ENCODE peak calls at places on chromosomes 1 and 21, in seven cellular contexts. G, T, I, H, S, W and B are unnamed samples.

GRCh38 chr1:212941452-212941851 is 8.9 kb upstream of the VASH2 start:
- DNase-seq in G (no peak), T (no peak), I (no peak), H (no peak), S (no peak), W (no peak), B (no peak)

GRCh38 chr1:53600001-53600400 is 139.0 kb downstream of the GLIS1 start:
- DNase-seq in G (no peak), T (no peak), I (no peak), H (no peak), S (no peak), W (no peak), B (no peak)

GRCh38 chr1:90840323-90840722 is 123.2 kb upstream of the BARHL2 start:
- DNase-seq in G (no peak), T (no peak), I (no peak), H (no peak), S (no peak), W (no peak), B (no peak)

GRCh38 chr1:3032970-3033794 is 11.9 kb downstream of the ACTRT2 start:
- DNase-seq in G (no peak), T (no peak), I (peak), H (no peak), S (no peak), W (no peak), B (no peak)

GRCh38 chr1:116819081-116819480 is 64.9 kb downstream of the CD2 start:
- DNase-seq in G (no peak), T (peak), I (no peak), H (no peak), S (no peak), W (no peak), B (no peak)

GRCh38 chr1:113905435-113905861 is 322 bp downstream of the DCLRE1B start:
- DNase-seq in G (peak), T (no peak), I (no peak), H (no peak), S (peak), W (peak), B (peak)

GRCh38 chr1:218507355-218508002 is 162.3 kb downstream of the TGFB2 start:
- DNase-seq in G (no peak), T (no peak), I (no peak), H (no peak), S (no peak), W (no peak), B (no peak)

GRCh38 chr1:153040950-153041631 is at the start of gene SPRR2D:
- DNase-seq in G (no peak), T (no peak), I (no peak), H (no peak), S (peak), W (no peak), B (no peak)

GRCh38 chr1:59431566-59432294 is 134.8 kb downstream of the FGGY start:
- DNase-seq in G (no peak), T (no peak), I (no peak), H (no peak), S (peak), W (no peak), B (no peak)

GRCh38 chr1:77659879-77660593 is 22.4 kb downstream of the ZZZ3 start:
- DNase-seq in G (no peak), T (no peak), I (no peak), H (no peak), S (no peak), W (no peak), B (no peak)

GRCh38 chr1:81498370-81499184 is 302.2 kb upstream of the ADGRL2 start:
- DNase-seq in G (no peak), T (no peak), I (no peak), H (no peak), S (no peak), W (no peak), B (no peak)

GRCh38 chr1:51058863-51059262 is 43.2 kb upstream of the C1orf185 start:
- DNase-seq in G (no peak), T (peak), I (no peak), H (no peak), S (peak), W (no peak), B (peak)

GRCh38 chr1:240663160-240663879 is 51.4 kb upstream of the GREM2 start:
- DNase-seq in G (no peak), T (peak), I (no peak), H (no peak), S (no peak), W (no peak), B (no peak)

GRCh38 chr1:12034381-12034801 is 15.1 kb downstream of the MIIP start:
- DNase-seq in G (no peak), T (peak), I (no peak), H (no peak), S (no peak), W (no peak), B (no peak)

GRCh38 chr21:15526793-15527192 is 203.0 kb upstream of the USP25 start:
- DNase-seq in G (no peak), T (no peak), I (no peak), H (no peak), S (no peak), W (no peak), B (no peak)

GRCh38 chr1:51100264-51100880 is 1.7 kb upstream of the C1orf185 start:
- DNase-seq in G (no peak), T (peak), I (no peak), H (no peak), S (no peak), W (no peak), B (peak)

GRCh38 chr1:208048904-208049303 is 138.0 kb upstream of the CD34 start:
- DNase-seq in G (no peak), T (no peak), I (no peak), H (no peak), S (no peak), W (no peak), B (no peak)

GRCh38 chr1:242605521-242605920 is 81.0 kb upstream of the PLD5 start:
- DNase-seq in G (no peak), T (peak), I (no peak), H (no peak), S (peak), W (no peak), B (no peak)

GRCh38 chr1:188055921-188056505 is 1227.3 kb downstream of the PLA2G4A start:
- DNase-seq in G (no peak), T (no peak), I (no peak), H (no peak), S (no peak), W (no peak), B (no peak)

GRCh38 chr1:41503507-41504125 is 19.1 kb upstream of the EDN2 start:
- DNase-seq in G (no peak), T (peak), I (no peak), H (no peak), S (no peak), W (no peak), B (no peak)

GRCh38 chr1:70764747-70765146 is 282.9 kb downstream of the PTGER3 start:
- DNase-seq in G (no peak), T (peak), I (no peak), H (no peak), S (peak), W (no peak), B (no peak)

GRCh38 chr1:119482517-119483425 is 24.2 kb upstream of the HSD3B1 start:
- DNase-seq in G (no peak), T (no peak), I (no peak), H (no peak), S (no peak), W (no peak), B (no peak)

GRCh38 chr1:3768811-3769390 is 3.6 kb upstream of the SMIM1 start:
- DNase-seq in G (no peak), T (no peak), I (no peak), H (no peak), S (no peak), W (no peak), B (no peak)

GRCh38 chr1:177190308-177190970 is 19.7 kb downstream of the BRINP2 start:
- DNase-seq in G (no peak), T (peak), I (no peak), H (no peak), S (no peak), W (no peak), B (no peak)

GRCh38 chr1:234515411-234515810 is 36.4 kb upstream of the TARBP1 start:
- DNase-seq in G (no peak), T (peak), I (no peak), H (no peak), S (peak), W (no peak), B (no peak)

GRCh38 chr1:175192111-175192629 is 406 bp downstream of the KIAA0040 start:
- DNase-seq in G (peak), T (no peak), I (no peak), H (peak), S (peak), W (no peak), B (peak)

DNA sequence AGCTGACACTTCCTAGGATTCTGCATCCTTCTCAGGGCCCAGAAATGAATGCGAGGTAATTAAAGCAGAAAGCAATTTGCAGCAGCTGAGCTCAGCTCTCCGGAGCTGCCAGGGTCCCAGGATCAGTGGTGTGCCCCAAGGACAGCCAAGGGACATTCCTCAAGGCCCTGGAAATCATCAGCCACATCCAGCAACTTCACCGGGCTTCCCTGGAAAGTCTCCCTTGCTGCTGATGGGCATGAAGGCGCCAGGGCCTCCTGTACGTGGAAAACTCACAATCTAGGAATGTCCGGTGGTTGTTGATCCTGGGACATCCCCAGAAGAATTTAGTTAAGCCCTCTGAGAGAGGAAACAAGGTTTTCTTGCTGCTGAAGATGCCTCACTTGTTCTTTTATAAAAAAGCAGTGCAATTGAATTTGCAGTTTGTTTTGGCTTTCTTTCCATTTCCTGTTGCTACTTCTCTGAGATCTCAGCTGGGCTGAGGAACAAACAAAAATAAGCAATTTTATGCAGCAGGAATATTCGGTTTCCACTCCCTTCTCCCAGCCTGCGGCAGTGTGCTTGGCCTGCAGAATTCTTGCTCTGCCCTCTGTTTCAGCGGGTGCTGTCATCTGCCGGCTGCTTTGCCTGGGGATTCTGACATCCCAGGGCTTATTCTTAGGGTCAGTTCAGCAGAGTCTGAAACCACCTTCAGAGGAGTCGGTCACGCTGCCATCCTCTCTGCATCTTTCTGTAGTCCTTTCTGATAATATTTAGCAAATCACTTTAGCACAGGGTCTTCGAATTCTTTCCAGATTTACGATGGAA is 85.9 kb downstream of the TCP10L start:
- DNase-seq in G (no peak), T (peak), I (no peak), H (no peak), S (peak), W (no peak), B (no peak)
- TF ChIP-seq CTCF in G (no peak), T (no peak), I (no peak), H (no peak), S (no peak), W (no peak), B (no peak)

GRCh38 chr1:32240140-32240951 is 6.7 kb upstream of the FAM167B start:
- DNase-seq in G (peak), T (no peak), I (peak), H (peak), S (peak), W (peak), B (peak)
- TF ChIP-seq CTCF in G (no peak), T (peak), I (no peak), H (peak), S (no peak), W (peak), B (no peak)

GRCh38 chr1:246149543-246149942 is 357.5 kb downstream of the SMYD3 start:
- DNase-seq in G (no peak), T (no peak), I (no peak), H (no peak), S (no peak), W (no peak), B (no peak)

GRCh38 chr1:246152986-246153431 is 354.1 kb downstream of the SMYD3 start:
- DNase-seq in G (no peak), T (no peak), I (no peak), H (no peak), S (no peak), W (no peak), B (no peak)

GRCh38 chr1:246155923-246156322 is 351.2 kb downstream of the SMYD3 start:
- DNase-seq in G (no peak), T (peak), I (no peak), H (no peak), S (peak), W (no peak), B (no peak)

GRCh38 chr1:246153796-246154212 is 353.3 kb downstream of the SMYD3 start:
- DNase-seq in G (no peak), T (peak), I (no peak), H (no peak), S (no peak), W (no peak), B (no peak)

DNA sequence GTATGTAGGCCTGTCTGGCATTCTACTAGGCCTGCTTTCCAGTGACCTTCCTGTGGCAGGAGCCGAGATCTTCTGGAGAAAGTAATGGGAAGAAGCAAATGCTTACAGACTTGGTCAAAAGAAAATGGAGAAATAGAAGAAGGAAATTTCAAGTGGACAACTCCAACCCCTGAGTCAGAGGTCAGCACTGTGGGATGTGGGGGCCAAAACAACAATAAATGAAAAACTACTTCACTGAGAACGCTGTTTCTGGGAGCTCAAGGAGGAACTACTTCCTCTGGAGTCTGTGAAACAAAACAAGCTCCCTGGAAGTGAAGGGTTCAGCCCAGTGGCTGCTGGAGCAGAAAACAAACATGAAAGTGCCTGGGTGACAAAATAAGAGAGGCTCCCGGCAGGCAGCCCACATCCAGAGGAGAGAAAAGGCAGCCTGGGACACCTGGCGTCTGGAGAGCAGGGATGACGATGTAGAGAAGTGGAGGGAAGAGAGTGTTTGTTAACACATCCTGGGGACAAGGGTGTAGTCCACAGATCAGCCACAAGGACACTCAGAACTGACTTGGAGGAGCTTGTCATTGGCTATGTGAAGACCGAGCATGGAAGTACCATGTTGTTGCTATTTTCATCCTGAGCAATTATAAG is 355.2 kb downstream of the SMYD3 start:
- DNase-seq in G (no peak), T (peak), I (no peak), H (no peak), S (no peak), W (no peak), B (no peak)
- TF ChIP-seq CTCF in G (peak), T (no peak), I (no peak), H (no peak), S (no peak), W (peak), B (no peak)

DNA sequence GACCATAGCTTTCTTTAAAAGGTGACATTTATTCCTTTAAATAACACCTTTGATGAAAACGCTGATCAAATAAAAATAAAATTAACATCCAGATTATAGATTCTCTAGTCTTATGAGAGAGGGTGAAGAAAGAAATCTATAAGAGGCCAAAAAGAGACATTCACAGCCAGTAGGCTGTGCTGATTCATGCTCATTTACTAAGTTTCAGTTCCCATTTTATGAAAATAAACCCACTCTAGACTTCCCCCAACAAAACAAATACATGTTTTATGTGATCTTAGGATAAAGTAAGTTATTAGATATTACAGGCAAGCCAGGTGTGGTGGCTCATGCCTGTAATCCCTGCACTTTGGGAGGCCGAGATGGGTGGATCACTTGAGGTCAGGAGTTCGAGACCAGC is 21.1 kb downstream of the ESRRG start:
- DNase-seq in G (no peak), T (no peak), I (no peak), H (no peak), S (no peak), W (no peak), B (peak)
- TF ChIP-seq CTCF in G (no peak), T (no peak), I (no peak), H (no peak), S (no peak), W (no peak), B (no peak)

DNA sequence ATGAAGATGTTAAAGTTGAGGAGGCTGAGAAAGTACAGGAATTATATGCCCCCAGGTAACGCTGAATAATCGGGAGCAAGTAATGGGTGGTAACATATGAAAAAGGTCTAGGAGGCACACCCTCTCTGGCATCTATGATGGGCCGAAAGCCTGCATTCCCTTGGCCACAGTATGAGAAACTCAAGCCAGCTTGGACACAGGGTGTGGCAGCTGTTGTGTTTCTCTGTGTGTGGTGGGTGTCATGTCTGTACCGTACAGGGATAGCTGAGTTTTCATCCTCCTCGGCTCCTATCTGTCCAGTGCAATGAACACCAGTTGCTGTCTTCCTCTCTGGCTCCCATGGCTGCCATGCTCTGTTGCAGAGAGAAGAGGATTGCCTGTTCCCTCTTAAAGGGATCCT is 32.9 kb downstream of the NBPF3 start:
- DNase-seq in G (no peak), T (no peak), I (no peak), H (no peak), S (no peak), W (no peak), B (no peak)
- TF ChIP-seq CTCF in G (no peak), T (no peak), I (no peak), H (no peak), S (no peak), W (no peak), B (no peak)